ENCODE peak calls at places on chromosomes 11 and 22, in seven cellular contexts. One of them, this sample, is unnamed.

GRCh38 chr11:80144932-80145612 is 704.2 kb upstream of the TENM4 start:
- DNase-seq in HS-27A: no peak
- DNase-seq in NCI-H526: peak
- DNase-seq in lower lobe of right lung: no peak
- DNase-seq in stimulated activated naive CD8-positive, alpha-beta T cell treated with anti-CD3 and anti-CD28 coated beads, Interleukin-15, Interleukin-2, amounts not matched to agents 100 U/mL and 50 U/mL, for 24 hours: no peak
- DNase-seq in esophagus muscularis mucosa: no peak
- DNase-seq in astrocyte of the spinal cord: no peak
- DNase-seq in this sample: no peak

GRCh38 chr11:128716661-128717210 is 22.9 kb downstream of the FLI1 start:
- DNase-seq in HS-27A: no peak
- DNase-seq in NCI-H526: no peak
- DNase-seq in lower lobe of right lung: no peak
- DNase-seq in stimulated activated naive CD8-positive, alpha-beta T cell treated with anti-CD3 and anti-CD28 coated beads, Interleukin-15, Interleukin-2, amounts not matched to agents 100 U/mL and 50 U/mL, for 24 hours: peak
- DNase-seq in esophagus muscularis mucosa: no peak
- DNase-seq in astrocyte of the spinal cord: peak
- DNase-seq in this sample: peak

GRCh38 chr11:110755961-110756360 is 43.7 kb upstream of the ARHGAP20 start:
- DNase-seq in HS-27A: no peak
- DNase-seq in NCI-H526: peak
- DNase-seq in lower lobe of right lung: no peak
- DNase-seq in stimulated activated naive CD8-positive, alpha-beta T cell treated with anti-CD3 and anti-CD28 coated beads, Interleukin-15, Interleukin-2, amounts not matched to agents 100 U/mL and 50 U/mL, for 24 hours: no peak
- DNase-seq in esophagus muscularis mucosa: no peak
- DNase-seq in astrocyte of the spinal cord: no peak
- DNase-seq in this sample: no peak

GRCh38 chr11:76073716-76074115 is 132.6 kb downstream of the WNT11 start:
- DNase-seq in HS-27A: no peak
- DNase-seq in NCI-H526: no peak
- DNase-seq in lower lobe of right lung: no peak
- DNase-seq in stimulated activated naive CD8-positive, alpha-beta T cell treated with anti-CD3 and anti-CD28 coated beads, Interleukin-15, Interleukin-2, amounts not matched to agents 100 U/mL and 50 U/mL, for 24 hours: no peak
- DNase-seq in esophagus muscularis mucosa: no peak
- DNase-seq in astrocyte of the spinal cord: peak
- DNase-seq in this sample: no peak

GRCh38 chr11:114073506-114074381 is 14.2 kb downstream of the ZBTB16 start:
- DNase-seq in HS-27A: no peak
- DNase-seq in NCI-H526: no peak
- DNase-seq in lower lobe of right lung: no peak
- DNase-seq in stimulated activated naive CD8-positive, alpha-beta T cell treated with anti-CD3 and anti-CD28 coated beads, Interleukin-15, Interleukin-2, amounts not matched to agents 100 U/mL and 50 U/mL, for 24 hours: peak
- DNase-seq in esophagus muscularis mucosa: no peak
- DNase-seq in astrocyte of the spinal cord: no peak
- DNase-seq in this sample: no peak

GRCh38 chr11:12556788-12557384 is 117.3 kb upstream of the TEAD1 start:
- DNase-seq in HS-27A: peak
- DNase-seq in NCI-H526: no peak
- DNase-seq in lower lobe of right lung: peak
- DNase-seq in stimulated activated naive CD8-positive, alpha-beta T cell treated with anti-CD3 and anti-CD28 coated beads, Interleukin-15, Interleukin-2, amounts not matched to agents 100 U/mL and 50 U/mL, for 24 hours: no peak
- DNase-seq in esophagus muscularis mucosa: peak
- DNase-seq in astrocyte of the spinal cord: peak
- DNase-seq in this sample: no peak

GRCh38 chr11:107858217-107859070 is at the start of gene SLC35F2:
- DNase-seq in HS-27A: no peak
- DNase-seq in NCI-H526: peak
- DNase-seq in lower lobe of right lung: peak
- DNase-seq in stimulated activated naive CD8-positive, alpha-beta T cell treated with anti-CD3 and anti-CD28 coated beads, Interleukin-15, Interleukin-2, amounts not matched to agents 100 U/mL and 50 U/mL, for 24 hours: peak
- DNase-seq in esophagus muscularis mucosa: no peak
- DNase-seq in astrocyte of the spinal cord: peak
- DNase-seq in this sample: peak

GRCh38 chr11:113387605-113388211 is at the start of gene ANKK1:
- DNase-seq in HS-27A: no peak
- DNase-seq in NCI-H526: no peak
- DNase-seq in lower lobe of right lung: no peak
- DNase-seq in stimulated activated naive CD8-positive, alpha-beta T cell treated with anti-CD3 and anti-CD28 coated beads, Interleukin-15, Interleukin-2, amounts not matched to agents 100 U/mL and 50 U/mL, for 24 hours: no peak
- DNase-seq in esophagus muscularis mucosa: no peak
- DNase-seq in astrocyte of the spinal cord: no peak
- DNase-seq in this sample: peak

GRCh38 chr22:33076368-33076767 is 18.2 kb upstream of the SYN3 start:
- DNase-seq in HS-27A: no peak
- DNase-seq in NCI-H526: no peak
- DNase-seq in lower lobe of right lung: no peak
- DNase-seq in stimulated activated naive CD8-positive, alpha-beta T cell treated with anti-CD3 and anti-CD28 coated beads, Interleukin-15, Interleukin-2, amounts not matched to agents 100 U/mL and 50 U/mL, for 24 hours: no peak
- DNase-seq in esophagus muscularis mucosa: no peak
- DNase-seq in astrocyte of the spinal cord: peak
- DNase-seq in this sample: no peak

GRCh38 chr11:68890490-68891231 is 13.0 kb downstream of the MRPL21 start:
- DNase-seq in HS-27A: no peak
- DNase-seq in NCI-H526: no peak
- DNase-seq in lower lobe of right lung: peak
- DNase-seq in stimulated activated naive CD8-positive, alpha-beta T cell treated with anti-CD3 and anti-CD28 coated beads, Interleukin-15, Interleukin-2, amounts not matched to agents 100 U/mL and 50 U/mL, for 24 hours: no peak
- DNase-seq in esophagus muscularis mucosa: peak
- DNase-seq in astrocyte of the spinal cord: peak
- DNase-seq in this sample: peak

GRCh38 chr11:85821636-85822035 is 10.7 kb upstream of the SYTL2 start:
- DNase-seq in HS-27A: no peak
- DNase-seq in NCI-H526: no peak
- DNase-seq in lower lobe of right lung: no peak
- DNase-seq in stimulated activated naive CD8-positive, alpha-beta T cell treated with anti-CD3 and anti-CD28 coated beads, Interleukin-15, Interleukin-2, amounts not matched to agents 100 U/mL and 50 U/mL, for 24 hours: no peak
- DNase-seq in esophagus muscularis mucosa: no peak
- DNase-seq in astrocyte of the spinal cord: peak
- DNase-seq in this sample: no peak

GRCh38 chr22:17830041-17830961 is 56.0 kb upstream of the BID start:
- DNase-seq in HS-27A: peak
- DNase-seq in NCI-H526: peak
- DNase-seq in lower lobe of right lung: peak
- DNase-seq in stimulated activated naive CD8-positive, alpha-beta T cell treated with anti-CD3 and anti-CD28 coated beads, Interleukin-15, Interleukin-2, amounts not matched to agents 100 U/mL and 50 U/mL, for 24 hours: peak
- DNase-seq in esophagus muscularis mucosa: peak
- DNase-seq in astrocyte of the spinal cord: peak
- DNase-seq in this sample: peak

GRCh38 chr11:58028687-58029411 is 1.9 kb upstream of the OR6Q1 start:
- DNase-seq in HS-27A: no peak
- DNase-seq in NCI-H526: no peak
- DNase-seq in lower lobe of right lung: no peak
- DNase-seq in stimulated activated naive CD8-positive, alpha-beta T cell treated with anti-CD3 and anti-CD28 coated beads, Interleukin-15, Interleukin-2, amounts not matched to agents 100 U/mL and 50 U/mL, for 24 hours: no peak
- DNase-seq in esophagus muscularis mucosa: no peak
- DNase-seq in astrocyte of the spinal cord: peak
- DNase-seq in this sample: no peak

GRCh38 chr11:13983081-13983751 is 20.7 kb downstream of the SPON1 start:
- DNase-seq in HS-27A: no peak
- DNase-seq in NCI-H526: no peak
- DNase-seq in lower lobe of right lung: no peak
- DNase-seq in stimulated activated naive CD8-positive, alpha-beta T cell treated with anti-CD3 and anti-CD28 coated beads, Interleukin-15, Interleukin-2, amounts not matched to agents 100 U/mL and 50 U/mL, for 24 hours: no peak
- DNase-seq in esophagus muscularis mucosa: peak
- DNase-seq in astrocyte of the spinal cord: peak
- DNase-seq in this sample: no peak

GRCh38 chr11:118853693-118854092 is 30.0 kb upstream of the CXCR5 start:
- DNase-seq in HS-27A: no peak
- DNase-seq in NCI-H526: no peak
- DNase-seq in lower lobe of right lung: no peak
- DNase-seq in stimulated activated naive CD8-positive, alpha-beta T cell treated with anti-CD3 and anti-CD28 coated beads, Interleukin-15, Interleukin-2, amounts not matched to agents 100 U/mL and 50 U/mL, for 24 hours: no peak
- DNase-seq in esophagus muscularis mucosa: no peak
- DNase-seq in astrocyte of the spinal cord: no peak
- DNase-seq in this sample: no peak

GRCh38 chr11:76600124-76600655 is 70.4 kb downstream of the LRRC32 start:
- DNase-seq in HS-27A: no peak
- DNase-seq in NCI-H526: no peak
- DNase-seq in lower lobe of right lung: no peak
- DNase-seq in stimulated activated naive CD8-positive, alpha-beta T cell treated with anti-CD3 and anti-CD28 coated beads, Interleukin-15, Interleukin-2, amounts not matched to agents 100 U/mL and 50 U/mL, for 24 hours: no peak
- DNase-seq in esophagus muscularis mucosa: peak
- DNase-seq in astrocyte of the spinal cord: no peak
- DNase-seq in this sample: no peak

GRCh38 chr22:27534720-27535125 is 266.8 kb downstream of the MN1 start:
- DNase-seq in HS-27A: no peak
- DNase-seq in NCI-H526: no peak
- DNase-seq in lower lobe of right lung: no peak
- DNase-seq in stimulated activated naive CD8-positive, alpha-beta T cell treated with anti-CD3 and anti-CD28 coated beads, Interleukin-15, Interleukin-2, amounts not matched to agents 100 U/mL and 50 U/mL, for 24 hours: no peak
- DNase-seq in esophagus muscularis mucosa: no peak
- DNase-seq in astrocyte of the spinal cord: no peak
- DNase-seq in this sample: peak

GRCh38 chr11:9717719-9718118 is 53.8 kb downstream of the SWAP70 start:
- DNase-seq in HS-27A: no peak
- DNase-seq in NCI-H526: no peak
- DNase-seq in lower lobe of right lung: no peak
- DNase-seq in stimulated activated naive CD8-positive, alpha-beta T cell treated with anti-CD3 and anti-CD28 coated beads, Interleukin-15, Interleukin-2, amounts not matched to agents 100 U/mL and 50 U/mL, for 24 hours: no peak
- DNase-seq in esophagus muscularis mucosa: no peak
- DNase-seq in astrocyte of the spinal cord: no peak
- DNase-seq in this sample: no peak

GRCh38 chr11:2535673-2536439 is 91.0 kb downstream of the KCNQ1 start:
- DNase-seq in HS-27A: no peak
- DNase-seq in NCI-H526: no peak
- DNase-seq in lower lobe of right lung: peak
- DNase-seq in stimulated activated naive CD8-positive, alpha-beta T cell treated with anti-CD3 and anti-CD28 coated beads, Interleukin-15, Interleukin-2, amounts not matched to agents 100 U/mL and 50 U/mL, for 24 hours: no peak
- DNase-seq in esophagus muscularis mucosa: no peak
- DNase-seq in astrocyte of the spinal cord: no peak
- DNase-seq in this sample: peak

GRCh38 chr22:47154621-47155081 is 392.2 kb downstream of the TBC1D22A start:
- DNase-seq in HS-27A: peak
- DNase-seq in NCI-H526: no peak
- DNase-seq in lower lobe of right lung: no peak
- DNase-seq in stimulated activated naive CD8-positive, alpha-beta T cell treated with anti-CD3 and anti-CD28 coated beads, Interleukin-15, Interleukin-2, amounts not matched to agents 100 U/mL and 50 U/mL, for 24 hours: no peak
- DNase-seq in esophagus muscularis mucosa: no peak
- DNase-seq in astrocyte of the spinal cord: peak
- DNase-seq in this sample: no peak

GRCh38 chr22:50148991-50149721 is 21.4 kb upstream of the PANX2 start:
- DNase-seq in HS-27A: peak
- DNase-seq in NCI-H526: peak
- DNase-seq in lower lobe of right lung: peak
- DNase-seq in stimulated activated naive CD8-positive, alpha-beta T cell treated with anti-CD3 and anti-CD28 coated beads, Interleukin-15, Interleukin-2, amounts not matched to agents 100 U/mL and 50 U/mL, for 24 hours: peak
- DNase-seq in esophagus muscularis mucosa: no peak
- DNase-seq in astrocyte of the spinal cord: peak
- DNase-seq in this sample: peak

GRCh38 chr22:42172385-42173172 is 42.0 kb upstream of the CYP2D6 start:
- DNase-seq in HS-27A: no peak
- DNase-seq in NCI-H526: no peak
- DNase-seq in lower lobe of right lung: no peak
- DNase-seq in stimulated activated naive CD8-positive, alpha-beta T cell treated with anti-CD3 and anti-CD28 coated beads, Interleukin-15, Interleukin-2, amounts not matched to agents 100 U/mL and 50 U/mL, for 24 hours: no peak
- DNase-seq in esophagus muscularis mucosa: no peak
- DNase-seq in astrocyte of the spinal cord: peak
- DNase-seq in this sample: no peak

GRCh38 chr11:33554219-33554618 is 146.4 kb downstream of the C11orf91 start:
- DNase-seq in HS-27A: no peak
- DNase-seq in NCI-H526: no peak
- DNase-seq in lower lobe of right lung: no peak
- DNase-seq in stimulated activated naive CD8-positive, alpha-beta T cell treated with anti-CD3 and anti-CD28 coated beads, Interleukin-15, Interleukin-2, amounts not matched to agents 100 U/mL and 50 U/mL, for 24 hours: no peak
- DNase-seq in esophagus muscularis mucosa: no peak
- DNase-seq in astrocyte of the spinal cord: no peak
- DNase-seq in this sample: no peak

GRCh38 chr11:71387784-71388636 is 60.2 kb downstream of the DHCR7 start:
- DNase-seq in HS-27A: no peak
- DNase-seq in NCI-H526: no peak
- DNase-seq in lower lobe of right lung: no peak
- DNase-seq in stimulated activated naive CD8-positive, alpha-beta T cell treated with anti-CD3 and anti-CD28 coated beads, Interleukin-15, Interleukin-2, amounts not matched to agents 100 U/mL and 50 U/mL, for 24 hours: no peak
- DNase-seq in esophagus muscularis mucosa: no peak
- DNase-seq in astrocyte of the spinal cord: no peak
- DNase-seq in this sample: no peak

GRCh38 chr11:20000022-20000392 is 160.3 kb downstream of the DBX1 start:
- DNase-seq in HS-27A: no peak
- DNase-seq in NCI-H526: no peak
- DNase-seq in lower lobe of right lung: no peak
- DNase-seq in stimulated activated naive CD8-positive, alpha-beta T cell treated with anti-CD3 and anti-CD28 coated beads, Interleukin-15, Interleukin-2, amounts not matched to agents 100 U/mL and 50 U/mL, for 24 hours: no peak
- DNase-seq in esophagus muscularis mucosa: no peak
- DNase-seq in astrocyte of the spinal cord: no peak
- DNase-seq in this sample: no peak

GRCh38 chr11:29006668-29007067 is 898.5 kb downstream of the METTL15 start:
- DNase-seq in HS-27A: no peak
- DNase-seq in NCI-H526: no peak
- DNase-seq in lower lobe of right lung: no peak
- DNase-seq in stimulated activated naive CD8-positive, alpha-beta T cell treated with anti-CD3 and anti-CD28 coated beads, Interleukin-15, Interleukin-2, amounts not matched to agents 100 U/mL and 50 U/mL, for 24 hours: no peak
- DNase-seq in esophagus muscularis mucosa: no peak
- DNase-seq in astrocyte of the spinal cord: no peak
- DNase-seq in this sample: no peak

GRCh38 chr11:87719311-87720073 is 455.8 kb downstream of the RAB38 start:
- DNase-seq in HS-27A: no peak
- DNase-seq in NCI-H526: no peak
- DNase-seq in lower lobe of right lung: no peak
- DNase-seq in stimulated activated naive CD8-positive, alpha-beta T cell treated with anti-CD3 and anti-CD28 coated beads, Interleukin-15, Interleukin-2, amounts not matched to agents 100 U/mL and 50 U/mL, for 24 hours: no peak
- DNase-seq in esophagus muscularis mucosa: no peak
- DNase-seq in astrocyte of the spinal cord: peak
- DNase-seq in this sample: no peak

GRCh38 chr22:40560551-40560950 is 76.0 kb downstream of the MRTFA start:
- DNase-seq in HS-27A: no peak
- DNase-seq in NCI-H526: no peak
- DNase-seq in lower lobe of right lung: no peak
- DNase-seq in stimulated activated naive CD8-positive, alpha-beta T cell treated with anti-CD3 and anti-CD28 coated beads, Interleukin-15, Interleukin-2, amounts not matched to agents 100 U/mL and 50 U/mL, for 24 hours: no peak
- DNase-seq in esophagus muscularis mucosa: no peak
- DNase-seq in astrocyte of the spinal cord: peak
- DNase-seq in this sample: no peak

GRCh38 chr22:20912494-20912893 is 4.7 kb upstream of the CRKL start:
- DNase-seq in HS-27A: no peak
- DNase-seq in NCI-H526: no peak
- DNase-seq in lower lobe of right lung: no peak
- DNase-seq in stimulated activated naive CD8-positive, alpha-beta T cell treated with anti-CD3 and anti-CD28 coated beads, Interleukin-15, Interleukin-2, amounts not matched to agents 100 U/mL and 50 U/mL, for 24 hours: no peak
- DNase-seq in esophagus muscularis mucosa: no peak
- DNase-seq in astrocyte of the spinal cord: no peak
- DNase-seq in this sample: no peak

GRCh38 chr11:101187748-101188147 is 58.1 kb upstream of the PGR start:
- DNase-seq in HS-27A: no peak
- DNase-seq in NCI-H526: no peak
- DNase-seq in lower lobe of right lung: no peak
- DNase-seq in stimulated activated naive CD8-positive, alpha-beta T cell treated with anti-CD3 and anti-CD28 coated beads, Interleukin-15, Interleukin-2, amounts not matched to agents 100 U/mL and 50 U/mL, for 24 hours: no peak
- DNase-seq in esophagus muscularis mucosa: no peak
- DNase-seq in astrocyte of the spinal cord: no peak
- DNase-seq in this sample: no peak

This sample was measured in spleen.